ENCODE peak calls at places on chromosome 15, in ten cellular contexts. S is hepatic stellate cell; M is HL-60; G is activated CD4-positive, alpha-beta T cell treated with anti-CD3 and anti-CD28 coated beads, Interleukin-2, amount 50 U/mL, for 1 hour; H is activated naive CD8-positive, alpha-beta T cell treated with anti-CD3 and anti-CD28 coated beads, Interleukin-2, amount 50 U/mL, for 24 hours; B is mesendoderm; Y is mesothelial cell of epicardium; N is H7; E is fibroblast of gingiva; K is activated T-helper 9 cell treated with anti-CD3 and anti-CD28 coated beads, Interleukin-2, amount 50 U/mL, for 16 hours. D is an unnamed sample.

GRCh38 chr15:69526696-69527095 is 74.1 kb downstream of the RPLP1 start:
- DNase-seq in K (no peak), N (peak; percentile 49), Y (no peak), S (no peak), E (no peak), G (no peak), B (no peak), H (no peak), M (no peak), D (no peak)

GRCh38 chr15:71146597-71146996 is 31.3 kb downstream of the THSD4 start:
- DNase-seq in H (no peak), G (no peak), K (no peak), M (no peak), N (no peak), E (no peak), B (no peak), S (no peak), Y (no peak), D (no peak)

GRCh38 chr15:29270169-29270955 is 740 bp upstream of the NSMCE3 start:
- DNase-seq in B (no peak), N (peak; percentile 19), Y (no peak), K (no peak), M (no peak), E (peak; percentile 32), S (no peak), H (no peak), G (peak; percentile 15), D (no peak)

GRCh38 chr15:71385469-71385868 is 270.2 kb downstream of the THSD4 start:
- DNase-seq in E (no peak), M (no peak), H (no peak), G (no peak), S (no peak), Y (no peak), N (no peak), K (no peak), B (no peak), D (no peak)

GRCh38 chr15:38685686-38686339 is 121.2 kb upstream of the RASGRP1 start:
- DNase-seq in E (no peak), N (no peak), M (no peak), K (no peak), H (no peak), S (no peak), Y (no peak), G (peak; percentile 34), B (no peak), D (no peak)

GRCh38 chr15:101697488-101697887 is 26.8 kb downstream of the TARS3 start:
- DNase-seq in N (no peak), M (no peak), K (no peak), G (no peak), B (no peak), Y (no peak), E (no peak), H (no peak), S (no peak), D (no peak)

GRCh38 chr15:34188711-34189110 is 21.2 kb downstream of the KATNBL1 start:
- DNase-seq in Y (no peak), M (no peak), K (no peak), B (no peak), G (no peak), S (no peak), N (no peak), E (peak; percentile 3), H (no peak), D (no peak)

GRCh38 chr15:50411870-50412269 is 12.3 kb upstream of the USP8 start:
- DNase-seq in N (no peak), H (no peak), Y (no peak), B (no peak), K (no peak), G (no peak), M (no peak), E (no peak), S (no peak), D (no peak)

GRCh38 chr15:40693904-40694705 is 869 bp upstream of the RAD51 start:
- DNase-seq in M (peak; percentile 54), E (no peak), S (no peak), Y (no peak), H (peak; percentile 8), K (no peak), G (no peak), N (no peak), B (no peak), D (no peak)

GRCh38 chr15:34841220-34841841 is 46.0 kb upstream of the ACTC1 start:
- DNase-seq in N (no peak), K (no peak), G (no peak), Y (no peak), S (no peak), E (no peak), H (no peak), M (no peak), B (no peak), D (no peak)

GRCh38 chr15:69573815-69574472 is 121.3 kb downstream of the RPLP1 start:
- DNase-seq in M (no peak), K (peak; percentile 20), S (no peak), E (no peak), G (no peak), Y (no peak), H (peak; percentile 55), N (no peak), B (no peak), D (no peak)